ENCODE peak calls at places on chromosomes 7 and 10, in four cellular contexts. One of them, this sample, is unnamed.

GRCh38 chr10:88136712-88137111 is 273.3 kb downstream of the PTEN start:
- DNase-seq in heart left ventricle: no peak
- DNase-seq in aorta: no peak
- DNase-seq in SJSA1: no peak
- DNase-seq in this sample: no peak

GRCh38 chr7:132089356-132089755 is 486.9 kb downstream of the PLXNA4 start:
- DNase-seq in aorta: no peak
- DNase-seq in heart left ventricle: no peak
- DNase-seq in SJSA1: no peak
- DNase-seq in this sample: no peak

GRCh38 chr10:129969528-129970264 is 5.6 kb upstream of the EBF3 start:
- DNase-seq in aorta: no peak
- DNase-seq in heart left ventricle: no peak
- DNase-seq in SJSA1: no peak
- DNase-seq in this sample: no peak

GRCh38 chr10:126459032-126459831 is 71.0 kb upstream of the ADAM12 start:
- DNase-seq in SJSA1: no peak
- DNase-seq in heart left ventricle: no peak
- DNase-seq in aorta: no peak
- DNase-seq in this sample: no peak

GRCh38 chr7:67913604-67914003 is 917.0 kb downstream of the TYW1 start:
- DNase-seq in aorta: no peak
- DNase-seq in heart left ventricle: no peak
- DNase-seq in SJSA1: no peak
- DNase-seq in this sample: no peak

GRCh38 chr10:70726909-70727495 is 54.7 kb downstream of the ADAMTS14 start:
- DNase-seq in SJSA1: no peak
- DNase-seq in aorta: no peak
- DNase-seq in heart left ventricle: no peak
- DNase-seq in this sample: no peak

GRCh38 chr7:1779445-1779844 is 109.4 kb downstream of the ELFN1 start:
- DNase-seq in heart left ventricle: no peak
- DNase-seq in SJSA1: peak; percentile 22
- DNase-seq in aorta: no peak
- DNase-seq in this sample: no peak

GRCh38 chr10:100863433-100863832 is 49.3 kb upstream of the SLF2 start:
- DNase-seq in SJSA1: no peak
- DNase-seq in aorta: no peak
- DNase-seq in heart left ventricle: no peak
- DNase-seq in this sample: no peak

GRCh38 chr7:142583424-142583823 is 165.8 kb upstream of the PRSS1 start:
- DNase-seq in aorta: no peak
- DNase-seq in heart left ventricle: no peak
- DNase-seq in SJSA1: peak; percentile 72
- DNase-seq in this sample: peak; percentile 14

GRCh38 chr7:127816354-127817190 is 164.6 kb downstream of the SND1 start:
- DNase-seq in aorta: no peak
- DNase-seq in SJSA1: no peak
- DNase-seq in heart left ventricle: no peak
- DNase-seq in this sample: no peak

GRCh38 chr7:1912472-1913289 is 242.6 kb downstream of the ELFN1 start:
- DNase-seq in aorta: peak; percentile 69
- DNase-seq in SJSA1: peak; percentile 88
- DNase-seq in heart left ventricle: no peak
- DNase-seq in this sample: peak; percentile 70

GRCh38 chr7:129041929-129042200 is 13.0 kb downstream of the TNPO3 start:
- DNase-seq in SJSA1: no peak
- DNase-seq in heart left ventricle: no peak
- DNase-seq in aorta: no peak
- DNase-seq in this sample: no peak

GRCh38 chr10:99619090-99619800 is 994 bp downstream of the SLC25A28 start:
- DNase-seq in heart left ventricle: no peak
- DNase-seq in aorta: no peak
- DNase-seq in SJSA1: no peak
- DNase-seq in this sample: no peak

GRCh38 chr7:19920200-19920599 is 146.8 kb upstream of the TMEM196 start:
- DNase-seq in aorta: no peak
- DNase-seq in heart left ventricle: no peak
- DNase-seq in SJSA1: no peak
- DNase-seq in this sample: no peak

GRCh38 chr10:114755537-114755936 is 66.0 kb upstream of the FHIP2A start:
- DNase-seq in aorta: no peak
- DNase-seq in heart left ventricle: no peak
- DNase-seq in SJSA1: no peak
- DNase-seq in this sample: no peak

GRCh38 chr7:22860784-22861482 is 38.3 kb upstream of the TOMM7 start:
- DNase-seq in SJSA1: no peak
- DNase-seq in aorta: no peak
- DNase-seq in heart left ventricle: no peak
- DNase-seq in this sample: peak; percentile 18

GRCh38 chr7:93435791-93436190 is 138.7 kb downstream of the CALCR start:
- DNase-seq in aorta: no peak
- DNase-seq in SJSA1: no peak
- DNase-seq in heart left ventricle: no peak
- DNase-seq in this sample: no peak

GRCh38 chr7:13949450-13949849 is 40.0 kb downstream of the ETV1 start:
- DNase-seq in aorta: no peak
- DNase-seq in heart left ventricle: no peak
- DNase-seq in SJSA1: no peak
- DNase-seq in this sample: no peak

GRCh38 chr7:101893326-101894085 is 76.1 kb downstream of the CUX1 start:
- DNase-seq in heart left ventricle: no peak
- DNase-seq in SJSA1: no peak
- DNase-seq in aorta: no peak
- DNase-seq in this sample: no peak

GRCh38 chr10:100982916-100983830 is 4.1 kb downstream of the MRPL43 start:
- DNase-seq in SJSA1: no peak
- DNase-seq in heart left ventricle: peak; percentile 4
- DNase-seq in aorta: no peak
- DNase-seq in this sample: no peak

GRCh38 chr7:159042084-159042483 is 102.6 kb downstream of the VIPR2 start:
- DNase-seq in aorta: no peak
- DNase-seq in SJSA1: peak; percentile 10
- DNase-seq in heart left ventricle: no peak
- DNase-seq in this sample: no peak

GRCh38 chr7:74203157-74203556 is 6.6 kb upstream of the LAT2 start:
- DNase-seq in SJSA1: no peak
- DNase-seq in aorta: no peak
- DNase-seq in heart left ventricle: no peak
- DNase-seq in this sample: peak; percentile 94

GRCh38 chr10:24466616-24466949 is 257.1 kb downstream of the ARHGAP21 start:
- DNase-seq in SJSA1: no peak
- DNase-seq in heart left ventricle: no peak
- DNase-seq in aorta: no peak
- DNase-seq in this sample: no peak

GRCh38 chr7:143463556-143463955 is 14.1 kb upstream of the TAS2R41 start:
- DNase-seq in SJSA1: no peak
- DNase-seq in aorta: no peak
- DNase-seq in heart left ventricle: no peak
- DNase-seq in this sample: no peak

GRCh38 chr7:93923291-93923690 is 1.8 kb downstream of the GNG11 start:
- DNase-seq in heart left ventricle: no peak
- DNase-seq in SJSA1: no peak
- DNase-seq in aorta: no peak
- DNase-seq in this sample: no peak

DNA sequence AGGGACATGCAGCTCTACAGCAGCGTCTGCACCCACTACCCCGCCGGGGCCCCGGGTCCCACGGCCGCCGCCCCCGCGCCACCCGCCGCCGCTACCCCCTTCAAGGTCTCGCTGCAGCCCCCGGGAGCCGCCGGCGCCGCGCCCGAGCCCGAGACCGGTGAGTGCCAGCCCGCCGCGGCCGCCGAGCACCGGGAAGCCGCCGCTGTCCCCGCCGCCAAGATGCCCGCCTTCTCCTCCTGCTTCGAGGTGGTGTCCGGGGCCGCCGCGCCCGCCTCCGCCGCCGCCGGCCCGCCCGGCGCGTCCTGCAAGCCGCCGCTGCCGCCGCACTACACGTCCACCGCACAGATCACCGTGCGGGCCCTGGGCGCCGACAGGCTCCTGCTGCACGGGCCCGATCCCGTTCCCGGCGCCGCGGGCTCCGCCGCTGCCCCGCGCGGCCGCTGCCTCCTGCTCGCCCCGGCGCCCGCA is 611 bp downstream of the OTUD1 start:
- DNase-seq in heart left ventricle: no peak
- DNase-seq in aorta: no peak
- DNase-seq in SJSA1: no peak
- DNase-seq in this sample: peak; percentile 27
- H3K27ac ChIP-seq in heart left ventricle: peak overlapping the region; percentile 97
- H3K27ac ChIP-seq in aorta: peak overlapping the region; percentile 72
- H3K27ac ChIP-seq in SJSA1: peak overlapping the region; percentile 75
- H3K27ac ChIP-seq in this sample: peak overlapping the region; percentile 47

GRCh38 chr7:136033413-136034031 is 56.4 kb upstream of the MTPN start:
- DNase-seq in heart left ventricle: no peak
- DNase-seq in aorta: no peak
- DNase-seq in SJSA1: no peak
- DNase-seq in this sample: no peak

GRCh38 chr7:136030867-136031318 is 53.7 kb upstream of the MTPN start:
- DNase-seq in SJSA1: no peak
- DNase-seq in heart left ventricle: no peak
- DNase-seq in aorta: no peak
- DNase-seq in this sample: no peak

GRCh38 chr7:136036336-136036735 is 59.2 kb upstream of the MTPN start:
- DNase-seq in SJSA1: no peak
- DNase-seq in heart left ventricle: no peak
- DNase-seq in aorta: no peak
- DNase-seq in this sample: no peak

GRCh38 chr7:136030330-136030729 is 53.2 kb upstream of the MTPN start:
- DNase-seq in heart left ventricle: no peak
- DNase-seq in aorta: no peak
- DNase-seq in SJSA1: no peak
- DNase-seq in this sample: no peak

GRCh38 chr7:136034132-136034531 is 57.0 kb upstream of the MTPN start:
- DNase-seq in heart left ventricle: no peak
- DNase-seq in SJSA1: no peak
- DNase-seq in aorta: no peak
- DNase-seq in this sample: no peak
- H3K27ac ChIP-seq in heart left ventricle: peak overlapping the region; percentile 83
- H3K27ac ChIP-seq in SJSA1: no peak overlapping the region
- H3K27ac ChIP-seq in aorta: no peak overlapping the region
- H3K27ac ChIP-seq in this sample: no peak overlapping the region

GRCh38 chr10:97519342-97519741 is 20.6 kb downstream of the UBTD1 start:
- DNase-seq in aorta: no peak
- DNase-seq in SJSA1: no peak
- DNase-seq in heart left ventricle: no peak
- DNase-seq in this sample: no peak

GRCh38 chr10:97517778-97518561 is 19.2 kb downstream of the UBTD1 start:
- DNase-seq in heart left ventricle: no peak
- DNase-seq in aorta: no peak
- DNase-seq in SJSA1: no peak
- DNase-seq in this sample: no peak

GRCh38 chr10:97518601-97519043 is 19.9 kb downstream of the UBTD1 start:
- DNase-seq in aorta: no peak
- DNase-seq in SJSA1: no peak
- DNase-seq in heart left ventricle: no peak
- DNase-seq in this sample: peak; percentile 92

GRCh38 chr10:97515260-97515978 is 16.7 kb downstream of the UBTD1 start:
- DNase-seq in heart left ventricle: no peak
- DNase-seq in SJSA1: no peak
- DNase-seq in aorta: no peak
- DNase-seq in this sample: no peak

DNA sequence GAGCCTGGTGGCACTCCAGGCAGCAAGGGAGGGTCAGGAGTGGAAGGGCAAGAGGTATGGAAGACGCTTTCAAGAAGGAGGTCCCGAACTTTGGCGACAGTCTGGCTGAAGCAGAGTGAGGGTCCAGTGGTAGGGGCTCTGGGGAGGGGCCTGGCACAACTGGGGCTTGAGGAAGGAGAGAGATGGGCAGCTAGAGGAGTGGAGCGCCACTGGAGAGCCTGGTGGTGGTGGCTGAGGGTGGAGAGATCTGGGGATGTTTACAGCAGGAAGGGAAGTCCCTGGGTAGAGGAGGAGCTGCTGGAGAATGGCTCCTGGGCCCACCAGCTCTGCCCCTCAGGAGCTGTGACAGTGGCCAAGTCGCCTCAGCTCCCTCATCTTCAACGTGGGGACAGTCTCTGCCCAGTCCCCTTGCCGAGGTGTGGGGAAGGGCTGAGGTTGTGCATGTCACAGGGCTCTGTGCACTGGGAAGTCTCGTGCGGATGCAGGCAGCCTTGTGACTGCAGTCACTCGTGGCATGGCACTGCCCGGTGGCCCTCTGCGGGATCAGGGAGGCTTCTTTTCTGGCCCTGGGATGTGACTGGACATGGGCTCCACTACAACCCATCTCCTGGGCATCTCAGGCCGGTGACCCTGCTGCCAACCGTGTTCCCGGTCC is 18.5 kb downstream of the UBTD1 start:
- DNase-seq in heart left ventricle: no peak
- DNase-seq in aorta: no peak
- DNase-seq in SJSA1: no peak
- DNase-seq in this sample: no peak
- H3K27ac ChIP-seq in heart left ventricle: no peak overlapping the region
- H3K27ac ChIP-seq in aorta: no peak overlapping the region
- H3K27ac ChIP-seq in SJSA1: no peak overlapping the region
- H3K27ac ChIP-seq in this sample: peak overlapping the region; percentile 86

GRCh38 chr7:130907439-130907838 is 173.4 kb upstream of the KLF14 start:
- DNase-seq in SJSA1: no peak
- DNase-seq in heart left ventricle: no peak
- DNase-seq in aorta: no peak
- DNase-seq in this sample: no peak

GRCh38 chr7:130910949-130911944 is 177.2 kb upstream of the KLF14 start:
- DNase-seq in aorta: no peak
- DNase-seq in SJSA1: peak; percentile 70
- DNase-seq in heart left ventricle: no peak
- DNase-seq in this sample: no peak

GRCh38 chr7:130908345-130909160 is 174.5 kb upstream of the KLF14 start:
- DNase-seq in aorta: no peak
- DNase-seq in SJSA1: no peak
- DNase-seq in heart left ventricle: no peak
- DNase-seq in this sample: no peak

GRCh38 chr7:130909881-130910672 is 176.1 kb upstream of the KLF14 start:
- DNase-seq in heart left ventricle: no peak
- DNase-seq in SJSA1: no peak
- DNase-seq in aorta: no peak
- DNase-seq in this sample: no peak

DNA sequence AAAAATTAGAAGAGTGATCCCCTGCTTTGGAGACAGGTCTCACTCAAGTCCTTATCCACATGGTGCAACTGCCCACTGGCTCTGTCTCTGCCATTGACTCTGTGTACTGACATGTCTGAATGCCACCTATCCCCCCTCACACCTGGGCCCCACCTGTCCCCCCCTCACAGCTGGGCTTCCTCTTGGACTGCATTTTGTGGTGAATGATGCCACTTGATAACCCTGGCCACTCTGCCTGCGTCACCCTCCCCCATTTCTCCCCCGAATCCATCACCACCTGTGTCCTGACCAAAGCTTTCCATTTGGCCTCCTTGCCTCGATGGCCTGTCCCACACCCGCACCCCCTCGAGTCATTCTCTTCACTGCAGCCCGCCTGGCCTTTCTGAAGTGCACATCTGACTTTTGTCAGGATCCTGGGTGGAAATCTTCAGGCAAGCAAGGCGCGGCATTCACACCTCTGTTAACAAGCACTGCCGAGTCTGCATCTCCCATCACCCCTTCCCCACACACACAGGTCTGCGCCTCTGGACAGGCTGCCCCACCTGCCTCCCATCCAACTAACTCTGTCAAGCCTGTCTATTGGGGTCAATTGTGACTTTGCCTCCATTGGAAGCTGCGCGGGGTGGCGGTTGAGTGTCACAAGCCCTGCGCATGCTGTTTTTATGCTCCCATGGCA is 175.3 kb upstream of the KLF14 start:
- DNase-seq in heart left ventricle: no peak
- DNase-seq in aorta: no peak
- DNase-seq in SJSA1: no peak
- DNase-seq in this sample: no peak
- H3K27ac ChIP-seq in heart left ventricle: no peak overlapping the region
- H3K27ac ChIP-seq in aorta: no peak overlapping the region
- H3K27ac ChIP-seq in SJSA1: peak overlapping the region; percentile 100
- H3K27ac ChIP-seq in this sample: no peak overlapping the region